ENCODE peak calls at places on chromosomes 6 and 20, in four cellular contexts. S is tibial nerve; V is CD8-positive, alpha-beta memory T cell; B is DND-41. L is an unnamed sample.

GRCh38 chr20:48718914-48719578 is 108.8 kb downstream of the PREX1 start:
- DNase-seq in S (no peak), B (peak; percentile 91), V (peak; percentile 32), L (no peak)

GRCh38 chr6:84687487-84687886 is 76.9 kb downstream of the TBX18 start:
- DNase-seq in B (no peak), S (no peak), V (no peak), L (no peak)

GRCh38 chr6:157143171-157143884 is 180.0 kb downstream of the TMEM242 start:
- DNase-seq in V (peak; percentile 42), S (no peak), B (no peak), L (no peak)

GRCh38 chr6:108958900-108959770 is 110.9 kb downstream of the ARMC2 start:
- DNase-seq in B (no peak), V (no peak), S (no peak), L (no peak)

GRCh38 chr20:22696759-22697158 is 112.4 kb upstream of the FOXA2 start:
- DNase-seq in V (no peak), B (no peak), S (no peak), L (no peak)

GRCh38 chr20:3339076-3339475 is 68.4 kb downstream of the DNAAF9 start:
- DNase-seq in V (no peak), S (no peak), B (no peak), L (no peak)

GRCh38 chr6:142647436-142648389 is 297.3 kb downstream of the HIVEP2 start:
- DNase-seq in S (no peak), V (no peak), B (no peak), L (no peak)

GRCh38 chr6:111113731-111114438 is 26.6 kb downstream of the SLC16A10 start:
- DNase-seq in B (peak; percentile 44), V (no peak), S (no peak), L (no peak)

GRCh38 chr20:23047001-23047737 is 2.3 kb downstream of the THBD start:
- DNase-seq in B (no peak), S (no peak), V (no peak), L (no peak)

GRCh38 chr20:49248301-49248700 is 29.1 kb downstream of the DDX27 start:
- DNase-seq in B (no peak), V (no peak), S (no peak), L (no peak)

GRCh38 chr20:20549699-20550098 is 162.7 kb downstream of the RALGAPA2 start:
- DNase-seq in V (no peak), B (no peak), S (no peak), L (no peak)

GRCh38 chr6:6556738-6557503 is 31.6 kb upstream of the LY86 start:
- DNase-seq in S (no peak), B (peak; percentile 63), V (no peak), L (peak; percentile 36)

GRCh38 chr6:15916581-15916980 is 212.3 kb upstream of the MYLIP start:
- DNase-seq in B (no peak), S (no peak), V (no peak), L (no peak)

GRCh38 chr20:35561268-35561667 is 19.4 kb downstream of the ERGIC3 start:
- DNase-seq in S (no peak), V (no peak), B (peak; percentile 32), L (peak; percentile 10)

GRCh38 chr6:12150812-12151432 is 138.8 kb downstream of the HIVEP1 start:
- DNase-seq in S (no peak), B (peak; percentile 44), V (no peak), L (peak; percentile 48)

GRCh38 chr20:32329817-32330554 is 28.1 kb upstream of the ASXL1 start:
- DNase-seq in S (no peak), V (no peak), B (no peak), L (no peak)

GRCh38 chr6:31861919-31862343 is 690 bp downstream of the NEU1 start:
- DNase-seq in B (no peak), S (no peak), V (no peak), L (no peak)

GRCh38 chr20:58381627-58382026 is 7.4 kb upstream of the VAPB start:
- DNase-seq in V (no peak), S (no peak), B (no peak), L (no peak)

GRCh38 chr6:447381-448165 is 56.0 kb downstream of the IRF4 start:
- DNase-seq in V (no peak), S (no peak), B (no peak), L (peak; percentile 50)

GRCh38 chr6:28488916-28489365 is 26.7 kb downstream of the GPX6 start:
- DNase-seq in S (no peak), V (no peak), B (no peak), L (peak; percentile 42)

GRCh38 chr20:44406572-44407100 is 51.1 kb downstream of the HNF4A start:
- DNase-seq in B (no peak), S (no peak), V (no peak), L (no peak)

GRCh38 chr20:59351148-59352040 is 51.0 kb downstream of the EDN3 start:
- DNase-seq in B (no peak), S (no peak), V (no peak), L (no peak)

GRCh38 chr20:62624325-62624690 is 18.0 kb upstream of the SLCO4A1 start:
- DNase-seq in S (no peak), B (no peak), V (no peak), L (no peak)

GRCh38 chr6:135497412-135498177 is at the start of gene AHI1:
- DNase-seq in B (peak; percentile 85), V (peak; percentile 86), S (peak; percentile 90), L (peak; percentile 93)

GRCh38 chr6:2450546-2450945 is 205.1 kb upstream of the GMDS start:
- DNase-seq in V (no peak), S (peak; percentile 28), B (no peak), L (no peak)

GRCh38 chr6:11732036-11732545 is 46.5 kb downstream of the ADTRP start:
- DNase-seq in S (peak; percentile 60), B (no peak), V (no peak), L (peak; percentile 66)

GRCh38 chr6:31402324-31403282 is 792 bp upstream of the MICA start:
- DNase-seq in V (peak; percentile 28), S (no peak), B (peak; percentile 56), L (peak; percentile 22)

GRCh38 chr6:92201618-92202017 is 1217.7 kb downstream of the EPHA7 start:
- DNase-seq in V (no peak), S (no peak), B (no peak), L (no peak)

GRCh38 chr6:84546427-84546914 is 217.9 kb downstream of the TBX18 start:
- DNase-seq in S (no peak), V (no peak), B (no peak), L (no peak)

GRCh38 chr6:45710304-45710821 is 305.3 kb downstream of the CLIC5 start:
- DNase-seq in B (no peak), S (no peak), V (peak; percentile 3), L (peak; percentile 67)

GRCh38 chr6:130240232-130240631 is 17.5 kb upstream of the SAMD3 start:
- DNase-seq in B (no peak), S (no peak), V (no peak), L (no peak)

GRCh38 chr6:15739867-15740266 is 77.0 kb upstream of the DTNBP1 start:
- DNase-seq in V (no peak), B (no peak), S (no peak), L (no peak)

GRCh38 chr6:151121900-151122299 is 117.9 kb upstream of the AKAP12 start:
- DNase-seq in S (peak; percentile 26), V (no peak), B (no peak), L (no peak)

GRCh38 chr20:47160240-47160639 is 196.3 kb downstream of the ZMYND8 start:
- DNase-seq in V (no peak), S (no peak), B (no peak), L (no peak)

GRCh38 chr20:44592366-44592765 is 10.0 kb downstream of the PKIG start:
- DNase-seq in B (no peak), V (no peak), S (no peak), L (no peak)

GRCh38 chr6:52547647-52548352 is 29.1 kb downstream of the TRAM2 start:
- DNase-seq in V (no peak), B (no peak), S (no peak), L (no peak)

GRCh38 chr6:52546678-52547077 is 30.2 kb downstream of the TRAM2 start:
- DNase-seq in V (no peak), S (no peak), B (no peak), L (no peak)

GRCh38 chr6:52545050-52545843 is 31.6 kb downstream of the TRAM2 start:
- DNase-seq in V (no peak), S (no peak), B (no peak), L (no peak)

GRCh38 chr6:52545844-52546119 is 31.1 kb downstream of the TRAM2 start:
- DNase-seq in V (no peak), B (no peak), S (no peak), L (no peak)

DNA sequence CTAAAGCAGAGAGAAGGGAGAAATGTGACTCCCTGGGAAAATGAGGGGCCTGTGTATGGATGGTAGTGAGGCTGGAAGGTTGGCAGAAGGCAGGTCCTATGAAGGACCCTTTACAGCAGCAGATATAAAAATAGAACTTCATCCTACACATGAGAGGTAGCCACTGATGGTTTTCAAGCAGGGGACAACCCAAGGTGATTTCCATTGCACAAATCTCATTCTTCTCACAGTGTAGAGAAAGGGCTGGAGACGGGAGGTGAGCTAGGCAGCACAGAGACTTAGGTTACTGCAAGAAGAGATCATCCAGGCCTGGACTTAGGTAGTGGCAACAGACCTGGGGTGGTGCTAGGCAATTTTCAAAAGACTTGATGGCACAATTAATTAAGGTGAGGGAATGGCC is 30.7 kb downstream of the TRAM2 start:
- DNase-seq in S (no peak), B (no peak), V (no peak), L (no peak)
- H3K27ac ChIP-seq in S (no peak overlapping the region), B (no peak overlapping the region), V (no peak overlapping the region), L (no peak overlapping the region)

DNA sequence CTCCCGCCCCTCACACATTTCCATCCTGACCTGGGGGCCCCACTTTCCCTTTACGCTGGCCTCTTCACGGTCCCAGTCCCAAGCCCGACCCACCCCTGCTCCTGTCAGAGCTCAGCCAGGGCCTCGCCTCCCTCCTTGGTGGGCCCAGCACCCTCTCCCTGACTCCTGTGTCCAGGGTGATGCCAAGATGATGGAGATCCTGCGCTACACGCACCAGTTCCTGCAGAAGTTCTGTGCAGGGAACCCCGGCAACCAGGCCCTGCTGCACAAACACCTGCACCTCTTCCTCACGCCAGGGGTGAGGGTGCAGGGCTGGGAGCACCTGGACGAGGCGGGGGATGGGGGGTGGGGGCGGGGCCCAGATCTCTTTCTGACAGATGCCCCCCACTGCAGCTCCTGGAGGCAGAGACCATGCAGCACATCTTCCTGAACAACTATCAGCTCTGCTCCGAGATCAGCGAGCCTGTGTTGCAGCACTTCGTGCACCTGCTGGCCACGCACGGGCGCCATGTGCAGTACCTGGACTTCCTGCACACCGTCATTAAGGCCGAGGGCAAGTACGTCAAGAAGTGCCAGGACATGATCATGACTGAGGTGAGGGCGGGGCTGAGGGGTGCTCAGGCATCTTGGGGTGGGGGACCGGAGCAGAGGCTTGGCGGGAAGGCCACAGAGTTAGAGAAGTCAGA is 33.1 kb downstream of the UQCC2 start:
- DNase-seq in S (no peak), B (no peak), V (no peak), L (no peak)
- H3K9me3 ChIP-seq in S (no peaks in the 10 kb centered on the region), B (no peaks in the 10 kb centered on the region), V (no peaks in the 10 kb centered on the region), L (no peaks in the 10 kb centered on the region)

GRCh38 chr20:40459299-40459698 is 229.7 kb downstream of the MAFB start:
- DNase-seq in S (no peak), B (no peak), V (no peak), L (no peak)
- H3K27ac ChIP-seq in S (no peak overlapping the region), B (no peak overlapping the region), V (no peak overlapping the region), L (no peak overlapping the region)

GRCh38 chr20:8097307-8097706 is 34.8 kb upstream of the PLCB1 start:
- DNase-seq in V (no peak), S (no peak), B (no peak), L (no peak)
- H3K9me3 ChIP-seq in V (no peaks in the 10 kb centered on the region), S (no peaks in the 10 kb centered on the region), B (no peaks in the 10 kb centered on the region), L (no peaks in the 10 kb centered on the region)

L was measured in CD4-positive, CD25-positive, alpha-beta regulatory T cell.